ENCODE peak calls at places on chromosomes 6 and 20, in ten cellular contexts. D, W, B, U, T, C, G, F, Q and I are unnamed samples.

GRCh38 chr20:50175938-50176933 is 14.4 kb upstream of the CEBPB start:
- DNase-seq in U (no peak), W (no peak), B (peak), T (no peak), D (no peak), F (no peak), Q (no peak), G (no peak), C (no peak), I (no peak)

GRCh38 chr20:45867811-45868176 is 10.4 kb downstream of the ZSWIM3 start:
- DNase-seq in C (peak), T (no peak), F (no peak), B (no peak), D (peak), Q (no peak), U (no peak), W (no peak), G (peak), I (no peak)

GRCh38 chr20:48725589-48725991 is 102.2 kb downstream of the PREX1 start:
- DNase-seq in D (no peak), U (no peak), F (no peak), W (no peak), G (peak), C (peak), B (no peak), Q (no peak), T (peak), I (no peak)

GRCh38 chr6:71727632-71728294 is 158.6 kb upstream of the RIMS1 start:
- DNase-seq in B (no peak), G (no peak), F (no peak), D (no peak), U (no peak), T (no peak), Q (no peak), W (no peak), C (no peak), I (no peak)

GRCh38 chr6:39243809-39244208 is 14.5 kb upstream of the KCNK5 start:
- DNase-seq in U (no peak), B (peak), C (no peak), G (no peak), T (no peak), F (no peak), Q (no peak), W (no peak), D (no peak), I (no peak)

GRCh38 chr6:157219201-157220200 is 103.8 kb downstream of the TMEM242 start:
- DNase-seq in B (no peak), G (peak), T (no peak), W (peak), C (peak), F (no peak), D (peak), U (no peak), Q (no peak), I (no peak)

GRCh38 chr20:46757754-46758678 is 48.6 kb downstream of the SLC2A10 start:
- DNase-seq in D (peak), G (peak), F (peak), B (peak), Q (peak), U (peak), T (peak), W (no peak), C (peak), I (peak)

GRCh38 chr6:146598785-146599405 is at the start of gene ADGB:
- DNase-seq in F (peak), C (peak), B (peak), G (peak), Q (no peak), T (peak), U (peak), D (peak), W (peak), I (no peak)

GRCh38 chr6:151413372-151414145 is 22.2 kb upstream of the ZBTB2 start:
- DNase-seq in G (no peak), W (no peak), T (no peak), B (no peak), F (no peak), Q (no peak), U (no peak), C (no peak), D (no peak), I (no peak)

GRCh38 chr20:2519115-2519815 is 10.6 kb upstream of the ZNF343 start:
- DNase-seq in F (no peak), T (no peak), W (no peak), Q (no peak), G (peak), D (no peak), U (no peak), B (no peak), C (peak), I (no peak)

GRCh38 chr6:80639243-80639642 is 532.8 kb downstream of the BCKDHB start:
- DNase-seq in Q (no peak), D (no peak), F (no peak), W (no peak), U (no peak), B (no peak), C (peak), T (no peak), G (peak), I (no peak)

GRCh38 chr6:122717350-122717749 is 62.2 kb upstream of the FABP7 start:
- DNase-seq in B (no peak), W (no peak), G (peak), D (peak), F (no peak), Q (no peak), T (no peak), U (no peak), C (peak), I (no peak)

GRCh38 chr6:31834704-31835375 is 7.3 kb downstream of the HSPA1B start:
- DNase-seq in Q (peak), U (peak), T (peak), D (no peak), B (peak), W (peak), C (no peak), G (no peak), F (peak), I (peak)

GRCh38 chr6:48177786-48178185 is 66.8 kb upstream of the PTCHD4 start:
- DNase-seq in U (no peak), W (no peak), T (no peak), B (no peak), G (no peak), F (no peak), Q (no peak), D (no peak), C (no peak), I (no peak)

GRCh38 chr6:142845624-142846458 is 99.1 kb downstream of the HIVEP2 start:
- DNase-seq in Q (no peak), C (peak), U (peak), G (peak), F (peak), W (peak), B (peak), D (peak), T (no peak), I (no peak)

GRCh38 chr6:107082045-107082444 is 33.3 kb downstream of the BEND3 start:
- DNase-seq in B (no peak), D (peak), U (no peak), C (peak), W (no peak), G (no peak), Q (no peak), F (no peak), T (no peak), I (no peak)

GRCh38 chr6:144232434-144233223 is 52.5 kb upstream of the UTRN start:
- DNase-seq in C (peak), G (no peak), T (no peak), D (no peak), Q (no peak), W (no peak), U (no peak), B (no peak), F (no peak), I (no peak)

GRCh38 chr6:98672681-98673475 is 161.5 kb upstream of the POU3F2 start:
- DNase-seq in G (no peak), U (no peak), T (no peak), D (no peak), C (no peak), Q (no peak), W (no peak), B (no peak), F (no peak), I (no peak)

GRCh38 chr20:40668449-40669228 is 20.4 kb downstream of the MAFB start:
- DNase-seq in C (no peak), T (no peak), B (no peak), Q (no peak), D (peak), U (no peak), G (no peak), W (no peak), F (no peak), I (no peak)

GRCh38 chr6:45657243-45657642 is 279.5 kb upstream of the SUPT3H start:
- DNase-seq in B (no peak), T (no peak), G (peak), F (no peak), W (no peak), U (no peak), D (no peak), C (peak), Q (no peak), I (no peak)

GRCh38 chr6:163180874-163181541 is 233.5 kb upstream of the QKI start:
- DNase-seq in W (peak), G (peak), C (no peak), Q (no peak), F (peak), D (peak), B (peak), U (peak), T (peak), I (no peak)

GRCh38 chr20:59415224-59415623 is 114.8 kb downstream of the EDN3 start:
- DNase-seq in D (no peak), W (no peak), U (no peak), B (no peak), G (no peak), C (no peak), Q (no peak), T (no peak), F (no peak), I (no peak)

GRCh38 chr6:148382856-148383255 is 40.2 kb downstream of the SASH1 start:
- DNase-seq in W (no peak), D (no peak), T (no peak), G (no peak), U (no peak), C (peak), F (no peak), B (no peak), Q (no peak), I (no peak)

GRCh38 chr6:87244380-87244779 is 78.0 kb upstream of the SMIM8 start:
- DNase-seq in T (no peak), C (peak), F (no peak), G (peak), B (no peak), Q (no peak), D (peak), U (no peak), W (no peak), I (no peak)

GRCh38 chr6:11214911-11215310 is 17.6 kb downstream of the NEDD9 start:
- DNase-seq in G (no peak), Q (no peak), F (no peak), C (no peak), W (no peak), T (no peak), D (no peak), U (no peak), B (no peak), I (no peak)

GRCh38 chr6:7188492-7188891 is 80.7 kb downstream of the RREB1 start:
- DNase-seq in U (no peak), Q (peak), B (no peak), D (no peak), G (no peak), W (no peak), F (no peak), T (no peak), C (no peak), I (no peak)

GRCh38 chr6:30614044-30614842 is 2.8 kb downstream of the PPP1R10 start:
- DNase-seq in B (no peak), Q (no peak), T (no peak), C (no peak), F (no peak), D (no peak), W (no peak), U (no peak), G (no peak), I (no peak)
- TF ChIP-seq CTCF in B (no peak), Q (no peak), T (no peak), C (no peak), F (no peak), D (no peak), W (no peak), U (no peak), G (no peak), I (no peak)

DNA sequence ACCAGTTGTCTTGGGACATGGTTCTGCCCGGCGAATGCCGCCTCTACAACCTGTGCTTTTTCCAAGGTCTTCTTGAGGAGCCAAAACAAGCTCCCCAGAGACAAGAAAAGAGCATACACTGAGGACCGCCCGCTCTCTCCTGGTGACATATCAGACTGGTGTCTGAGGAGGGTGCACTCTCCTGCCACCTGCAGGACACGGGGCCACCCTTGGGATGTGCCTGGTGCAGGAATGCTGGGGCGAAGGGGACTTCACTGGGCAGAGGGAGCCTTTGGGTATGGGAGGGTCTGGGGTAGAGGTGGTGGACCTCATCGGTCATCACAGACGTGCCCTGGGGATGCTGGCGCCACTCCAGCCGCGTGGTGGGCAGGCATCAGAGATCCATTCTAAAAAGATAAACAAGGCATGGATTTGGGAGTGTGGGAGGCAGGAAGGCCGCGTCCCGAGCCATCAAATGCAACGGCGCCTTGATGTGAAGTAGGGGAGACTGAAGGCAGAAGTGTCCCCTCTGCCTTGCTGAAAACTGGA is 163.3 kb downstream of the CD83 start:
- DNase-seq in W (no peak), C (no peak), Q (no peak), D (no peak), F (no peak), T (no peak), G (no peak), B (no peak), U (no peak), I (no peak)
- TF ChIP-seq CTCF in W (peak), C (no peak), Q (no peak), D (no peak), F (no peak), T (no peak), G (no peak), B (no peak), U (no peak), I (no peak)

GRCh38 chr6:165245287-165245686 is 64.1 kb downstream of the C6orf118 start:
- DNase-seq in G (no peak), C (peak), F (no peak), W (no peak), B (no peak), D (peak), U (no peak), T (no peak), Q (no peak), I (no peak)
- TF ChIP-seq CTCF in G (no peak), C (peak), F (peak), W (peak), B (peak), D (peak), U (no peak), T (peak), Q (no peak), I (peak)

GRCh38 chr6:137708481-137708880 is 158.6 kb upstream of the TNFAIP3 start:
- DNase-seq in U (no peak), B (no peak), G (no peak), Q (no peak), T (no peak), D (no peak), F (no peak), W (no peak), C (no peak), I (no peak)
- TF ChIP-seq CTCF in U (no peak), B (no peak), G (no peak), Q (no peak), T (no peak), D (no peak), F (no peak), W (no peak), C (no peak), I (no peak)